ENCODE peak calls at places on chromosome 5, in ten cellular contexts. One of them, this sample, is unnamed.

GRCh38 chr5:149886697-149887470 is 57.7 kb downstream of the PDE6A start:
- DNase-seq in astrocyte: peak
- DNase-seq in coronary artery: no peak
- DNase-seq in body of pancreas: no peak
- DNase-seq in heart right ventricle: no peak
- DNase-seq in brain microvascular endothelial cell: peak
- DNase-seq in upper lobe of left lung: peak
- DNase-seq in OCI-LY7: no peak
- DNase-seq in sigmoid colon: no peak
- DNase-seq in tibial artery: no peak
- DNase-seq in this sample: no peak

GRCh38 chr5:98121036-98121936 is 652.2 kb upstream of the RGMB start:
- DNase-seq in astrocyte: no peak
- DNase-seq in coronary artery: no peak
- DNase-seq in body of pancreas: no peak
- DNase-seq in heart right ventricle: no peak
- DNase-seq in brain microvascular endothelial cell: no peak
- DNase-seq in upper lobe of left lung: no peak
- DNase-seq in OCI-LY7: no peak
- DNase-seq in sigmoid colon: no peak
- DNase-seq in tibial artery: no peak
- DNase-seq in this sample: no peak

GRCh38 chr5:159412284-159413046 is 82.2 kb upstream of the IL12B start:
- DNase-seq in astrocyte: no peak
- DNase-seq in coronary artery: no peak
- DNase-seq in body of pancreas: peak
- DNase-seq in heart right ventricle: no peak
- DNase-seq in brain microvascular endothelial cell: no peak
- DNase-seq in upper lobe of left lung: peak
- DNase-seq in OCI-LY7: peak
- DNase-seq in sigmoid colon: no peak
- DNase-seq in tibial artery: no peak
- DNase-seq in this sample: peak

GRCh38 chr5:168822745-168823281 is 243.6 kb upstream of the PANK3 start:
- DNase-seq in astrocyte: peak
- DNase-seq in coronary artery: no peak
- DNase-seq in body of pancreas: no peak
- DNase-seq in heart right ventricle: no peak
- DNase-seq in brain microvascular endothelial cell: peak
- DNase-seq in upper lobe of left lung: no peak
- DNase-seq in OCI-LY7: no peak
- DNase-seq in sigmoid colon: no peak
- DNase-seq in tibial artery: peak
- DNase-seq in this sample: no peak

GRCh38 chr5:41509399-41510175 is 814 bp downstream of the PLCXD3 start:
- DNase-seq in astrocyte: no peak
- DNase-seq in coronary artery: no peak
- DNase-seq in body of pancreas: no peak
- DNase-seq in heart right ventricle: no peak
- DNase-seq in brain microvascular endothelial cell: no peak
- DNase-seq in upper lobe of left lung: no peak
- DNase-seq in OCI-LY7: no peak
- DNase-seq in sigmoid colon: no peak
- DNase-seq in tibial artery: no peak
- DNase-seq in this sample: no peak

GRCh38 chr5:10145922-10146321 is 103.8 kb downstream of the ATPSCKMT start:
- DNase-seq in astrocyte: peak
- DNase-seq in coronary artery: no peak
- DNase-seq in body of pancreas: no peak
- DNase-seq in heart right ventricle: no peak
- DNase-seq in brain microvascular endothelial cell: peak
- DNase-seq in upper lobe of left lung: no peak
- DNase-seq in OCI-LY7: peak
- DNase-seq in sigmoid colon: no peak
- DNase-seq in tibial artery: no peak
- DNase-seq in this sample: no peak

GRCh38 chr5:166509085-166509484 is 1782.4 kb upstream of the WWC1 start:
- DNase-seq in astrocyte: no peak
- DNase-seq in coronary artery: no peak
- DNase-seq in body of pancreas: no peak
- DNase-seq in heart right ventricle: no peak
- DNase-seq in brain microvascular endothelial cell: no peak
- DNase-seq in upper lobe of left lung: no peak
- DNase-seq in OCI-LY7: peak
- DNase-seq in sigmoid colon: no peak
- DNase-seq in tibial artery: no peak
- DNase-seq in this sample: no peak

GRCh38 chr5:73199671-73200070 is 26.7 kb downstream of the TMEM174 start:
- DNase-seq in astrocyte: peak
- DNase-seq in coronary artery: no peak
- DNase-seq in body of pancreas: no peak
- DNase-seq in heart right ventricle: no peak
- DNase-seq in brain microvascular endothelial cell: no peak
- DNase-seq in upper lobe of left lung: no peak
- DNase-seq in OCI-LY7: no peak
- DNase-seq in sigmoid colon: no peak
- DNase-seq in tibial artery: no peak
- DNase-seq in this sample: no peak

GRCh38 chr5:91183743-91184142 is 199.4 kb downstream of the ARRDC3 start:
- DNase-seq in astrocyte: no peak
- DNase-seq in coronary artery: no peak
- DNase-seq in body of pancreas: peak
- DNase-seq in heart right ventricle: no peak
- DNase-seq in brain microvascular endothelial cell: no peak
- DNase-seq in upper lobe of left lung: peak
- DNase-seq in OCI-LY7: no peak
- DNase-seq in sigmoid colon: no peak
- DNase-seq in tibial artery: peak
- DNase-seq in this sample: no peak

GRCh38 chr5:71744009-71744792 is 25.1 kb downstream of the CARTPT start:
- DNase-seq in astrocyte: no peak
- DNase-seq in coronary artery: no peak
- DNase-seq in body of pancreas: peak
- DNase-seq in heart right ventricle: no peak
- DNase-seq in brain microvascular endothelial cell: no peak
- DNase-seq in upper lobe of left lung: no peak
- DNase-seq in OCI-LY7: no peak
- DNase-seq in sigmoid colon: no peak
- DNase-seq in tibial artery: no peak
- DNase-seq in this sample: no peak

GRCh38 chr5:23367863-23368262 is 139.5 kb upstream of the PRDM9 start:
- DNase-seq in astrocyte: no peak
- DNase-seq in coronary artery: no peak
- DNase-seq in body of pancreas: no peak
- DNase-seq in heart right ventricle: no peak
- DNase-seq in brain microvascular endothelial cell: no peak
- DNase-seq in upper lobe of left lung: no peak
- DNase-seq in OCI-LY7: no peak
- DNase-seq in sigmoid colon: no peak
- DNase-seq in tibial artery: no peak
- DNase-seq in this sample: no peak

GRCh38 chr5:82058710-82059109 is 86.9 kb downstream of the ATG10 start:
- DNase-seq in astrocyte: peak
- DNase-seq in coronary artery: no peak
- DNase-seq in body of pancreas: no peak
- DNase-seq in heart right ventricle: no peak
- DNase-seq in brain microvascular endothelial cell: peak
- DNase-seq in upper lobe of left lung: no peak
- DNase-seq in OCI-LY7: no peak
- DNase-seq in sigmoid colon: no peak
- DNase-seq in tibial artery: no peak
- DNase-seq in this sample: no peak

GRCh38 chr5:55377810-55378209 is 70.0 kb downstream of the MTREX start:
- DNase-seq in astrocyte: no peak
- DNase-seq in coronary artery: no peak
- DNase-seq in body of pancreas: no peak
- DNase-seq in heart right ventricle: no peak
- DNase-seq in brain microvascular endothelial cell: no peak
- DNase-seq in upper lobe of left lung: no peak
- DNase-seq in OCI-LY7: no peak
- DNase-seq in sigmoid colon: no peak
- DNase-seq in tibial artery: no peak
- DNase-seq in this sample: no peak

GRCh38 chr5:79640571-79641055 is 28.4 kb downstream of the TENT2 start:
- DNase-seq in astrocyte: peak
- DNase-seq in coronary artery: no peak
- DNase-seq in body of pancreas: no peak
- DNase-seq in heart right ventricle: no peak
- DNase-seq in brain microvascular endothelial cell: no peak
- DNase-seq in upper lobe of left lung: no peak
- DNase-seq in OCI-LY7: no peak
- DNase-seq in sigmoid colon: no peak
- DNase-seq in tibial artery: no peak
- DNase-seq in this sample: no peak

GRCh38 chr5:14759744-14760547 is 95.4 kb downstream of the OTULIN start:
- DNase-seq in astrocyte: no peak
- DNase-seq in coronary artery: no peak
- DNase-seq in body of pancreas: no peak
- DNase-seq in heart right ventricle: no peak
- DNase-seq in brain microvascular endothelial cell: no peak
- DNase-seq in upper lobe of left lung: no peak
- DNase-seq in OCI-LY7: no peak
- DNase-seq in sigmoid colon: no peak
- DNase-seq in tibial artery: no peak
- DNase-seq in this sample: no peak
- H3K27ac ChIP-seq in astrocyte: no peak
- H3K27ac ChIP-seq in coronary artery: no peak
- H3K27ac ChIP-seq in body of pancreas: no peak
- H3K27ac ChIP-seq in heart right ventricle: peak
- H3K27ac ChIP-seq in brain microvascular endothelial cell: no peak
- H3K27ac ChIP-seq in upper lobe of left lung: no peak
- H3K27ac ChIP-seq in OCI-LY7: no peak
- H3K27ac ChIP-seq in sigmoid colon: no peak
- H3K27ac ChIP-seq in tibial artery: no peak
- H3K27ac ChIP-seq in this sample: no peak

DNA sequence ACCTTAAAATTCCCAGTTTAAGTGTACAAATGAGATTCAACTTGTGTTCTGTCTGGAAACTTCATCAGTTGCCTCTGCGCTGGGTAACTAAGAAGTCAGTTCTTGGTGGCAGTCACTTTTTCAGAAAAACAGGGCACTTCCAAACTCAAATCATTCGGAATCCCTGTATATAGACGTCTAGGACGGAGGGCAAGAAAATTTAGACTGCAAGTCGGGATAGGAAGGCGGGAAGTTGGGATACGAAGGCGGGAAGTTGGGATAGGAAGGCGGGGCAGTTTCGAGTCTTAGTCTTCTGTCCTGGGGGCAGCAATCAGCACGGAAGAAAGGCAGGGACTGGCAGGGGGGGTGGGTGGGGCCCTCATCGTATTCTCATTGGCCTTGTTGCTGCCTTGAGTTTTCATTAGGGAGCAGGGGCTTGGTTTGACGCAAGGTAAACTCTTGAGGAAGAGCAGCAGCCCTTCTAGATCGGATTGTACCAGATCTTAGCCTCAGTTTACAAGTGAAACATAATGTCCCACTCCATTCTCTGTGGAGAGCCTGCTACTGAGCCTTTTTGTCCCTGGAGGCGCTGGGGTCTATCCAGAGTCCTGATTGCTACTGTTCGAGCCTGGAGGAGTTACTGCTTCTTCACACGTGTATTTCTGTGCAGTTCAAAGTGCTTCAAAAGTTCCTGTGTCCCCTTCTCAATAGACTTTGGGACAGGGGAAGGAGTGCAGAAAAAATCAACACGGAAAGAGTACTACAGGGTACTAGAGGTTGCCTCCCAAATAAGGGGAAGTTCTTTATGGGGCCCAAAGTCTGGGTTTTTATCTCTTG is 2.7 kb upstream of the PURA start:
- DNase-seq in astrocyte: no peak
- DNase-seq in coronary artery: no peak
- DNase-seq in body of pancreas: no peak
- DNase-seq in heart right ventricle: no peak
- DNase-seq in brain microvascular endothelial cell: no peak
- DNase-seq in upper lobe of left lung: no peak
- DNase-seq in OCI-LY7: no peak
- DNase-seq in sigmoid colon: no peak
- DNase-seq in tibial artery: no peak
- DNase-seq in this sample: no peak
- H3K27ac ChIP-seq in astrocyte: no peak
- H3K27ac ChIP-seq in coronary artery: no peak
- H3K27ac ChIP-seq in body of pancreas: peak
- H3K27ac ChIP-seq in heart right ventricle: no peak
- H3K27ac ChIP-seq in brain microvascular endothelial cell: no peak
- H3K27ac ChIP-seq in upper lobe of left lung: no peak
- H3K27ac ChIP-seq in OCI-LY7: peak
- H3K27ac ChIP-seq in sigmoid colon: peak
- H3K27ac ChIP-seq in tibial artery: no peak
- H3K27ac ChIP-seq in this sample: no peak

GRCh38 chr5:66959668-66960067 is 236.9 kb downstream of the CD180 start:
- DNase-seq in astrocyte: peak
- DNase-seq in coronary artery: no peak
- DNase-seq in body of pancreas: no peak
- DNase-seq in heart right ventricle: no peak
- DNase-seq in brain microvascular endothelial cell: peak
- DNase-seq in upper lobe of left lung: no peak
- DNase-seq in OCI-LY7: no peak
- DNase-seq in sigmoid colon: no peak
- DNase-seq in tibial artery: no peak
- DNase-seq in this sample: no peak
- H3K27ac ChIP-seq in astrocyte: peak
- H3K27ac ChIP-seq in coronary artery: peak
- H3K27ac ChIP-seq in body of pancreas: peak
- H3K27ac ChIP-seq in heart right ventricle: peak
- H3K27ac ChIP-seq in brain microvascular endothelial cell: peak
- H3K27ac ChIP-seq in upper lobe of left lung: no peak
- H3K27ac ChIP-seq in OCI-LY7: no peak
- H3K27ac ChIP-seq in sigmoid colon: peak
- H3K27ac ChIP-seq in tibial artery: peak
- H3K27ac ChIP-seq in this sample: no peak

GRCh38 chr5:53397141-53397794 is 83.2 kb upstream of the FST start:
- DNase-seq in astrocyte: no peak
- DNase-seq in coronary artery: no peak
- DNase-seq in body of pancreas: no peak
- DNase-seq in heart right ventricle: no peak
- DNase-seq in brain microvascular endothelial cell: no peak
- DNase-seq in upper lobe of left lung: no peak
- DNase-seq in OCI-LY7: no peak
- DNase-seq in sigmoid colon: no peak
- DNase-seq in tibial artery: no peak
- DNase-seq in this sample: no peak
- H3K27ac ChIP-seq in astrocyte: no peak
- H3K27ac ChIP-seq in coronary artery: no peak
- H3K27ac ChIP-seq in body of pancreas: no peak
- H3K27ac ChIP-seq in heart right ventricle: no peak
- H3K27ac ChIP-seq in brain microvascular endothelial cell: no peak
- H3K27ac ChIP-seq in upper lobe of left lung: no peak
- H3K27ac ChIP-seq in OCI-LY7: no peak
- H3K27ac ChIP-seq in sigmoid colon: no peak
- H3K27ac ChIP-seq in tibial artery: no peak
- H3K27ac ChIP-seq in this sample: no peak

DNA sequence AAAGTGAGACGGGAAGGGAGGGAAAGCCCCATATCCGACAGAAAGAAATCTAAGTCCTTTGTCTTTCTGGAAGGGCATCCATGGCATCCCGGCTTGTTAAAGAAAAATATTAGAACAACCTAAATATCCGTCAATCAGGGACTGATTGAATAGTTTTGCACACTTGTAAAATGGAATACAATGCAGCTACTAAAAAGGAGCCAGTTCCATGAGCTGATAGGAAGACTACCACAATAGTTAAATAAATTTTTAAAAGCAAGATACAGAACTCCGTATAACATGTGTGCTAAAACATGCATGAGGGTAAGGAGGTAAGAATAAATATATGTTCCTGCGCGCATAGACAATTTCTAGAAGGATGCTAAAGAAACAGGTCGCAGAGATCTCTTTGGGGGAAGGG is 12.8 kb upstream of the GNPDA1 start:
- DNase-seq in astrocyte: no peak
- DNase-seq in coronary artery: no peak
- DNase-seq in body of pancreas: no peak
- DNase-seq in heart right ventricle: no peak
- DNase-seq in brain microvascular endothelial cell: no peak
- DNase-seq in upper lobe of left lung: no peak
- DNase-seq in OCI-LY7: no peak
- DNase-seq in sigmoid colon: no peak
- DNase-seq in tibial artery: no peak
- DNase-seq in this sample: no peak
- H3K27ac ChIP-seq in astrocyte: no peak
- H3K27ac ChIP-seq in coronary artery: peak
- H3K27ac ChIP-seq in body of pancreas: no peak
- H3K27ac ChIP-seq in heart right ventricle: peak
- H3K27ac ChIP-seq in brain microvascular endothelial cell: no peak
- H3K27ac ChIP-seq in upper lobe of left lung: peak
- H3K27ac ChIP-seq in OCI-LY7: no peak
- H3K27ac ChIP-seq in sigmoid colon: peak
- H3K27ac ChIP-seq in tibial artery: no peak
- H3K27ac ChIP-seq in this sample: peak